ENCODE peak calls at places on chromosome 3, in four cellular contexts. One of them, this sample, is unnamed.
A peak's percentile ranks its signal among the peaks of the same experiment; 100 is the strongest.

GRCh38 chr3:126316515-126316939 is 40.7 kb downstream of the KLF15 start:
- DNase-seq in GM12878: no peak
- DNase-seq in K562: no peak
- DNase-seq in WTC11: no peak
- DNase-seq in this sample: no peak

GRCh38 chr3:169410430-169410829 is 253.1 kb downstream of the MECOM start:
- DNase-seq in GM12878: no peak
- DNase-seq in WTC11: no peak
- DNase-seq in K562: no peak
- DNase-seq in this sample: no peak

GRCh38 chr3:155983834-155984474 is 113.5 kb downstream of the GMPS start:
- DNase-seq in K562: peak; percentile 12
- DNase-seq in GM12878: no peak
- DNase-seq in WTC11: no peak
- DNase-seq in this sample: no peak

GRCh38 chr3:146953523-146954125 is 348.5 kb upstream of the PLSCR5 start:
- DNase-seq in K562: no peak
- DNase-seq in GM12878: no peak
- DNase-seq in WTC11: no peak
- DNase-seq in this sample: no peak

GRCh38 chr3:125011941-125012340 is 43.9 kb downstream of the HEG1 start:
- DNase-seq in K562: no peak
- DNase-seq in GM12878: no peak
- DNase-seq in WTC11: no peak
- DNase-seq in this sample: no peak

GRCh38 chr3:54556630-54557029 is 371.2 kb downstream of the LRTM1 start:
- DNase-seq in WTC11: no peak
- DNase-seq in K562: no peak
- DNase-seq in GM12878: no peak
- DNase-seq in this sample: no peak

GRCh38 chr3:33256249-33256648 is 21.0 kb upstream of the FBXL2 start:
- DNase-seq in GM12878: no peak
- DNase-seq in WTC11: no peak
- DNase-seq in K562: no peak
- DNase-seq in this sample: no peak

GRCh38 chr3:113051222-113051804 is 60.5 kb downstream of the GTPBP8 start:
- DNase-seq in K562: peak; percentile 62
- DNase-seq in GM12878: peak; percentile 63
- DNase-seq in WTC11: peak; percentile 90
- DNase-seq in this sample: peak; percentile 68

GRCh38 chr3:14319654-14320182 is 82.7 kb upstream of the SLC6A6 start:
- DNase-seq in GM12878: peak; percentile 72
- DNase-seq in K562: peak; percentile 96
- DNase-seq in WTC11: peak; percentile 72
- DNase-seq in this sample: peak; percentile 61

GRCh38 chr3:156151824-156152428 is 31.5 kb downstream of the KCNAB1 start:
- DNase-seq in WTC11: peak; percentile 77
- DNase-seq in GM12878: no peak
- DNase-seq in K562: peak; percentile 51
- DNase-seq in this sample: peak; percentile 68

GRCh38 chr3:112053229-112053628 is 18.7 kb downstream of the TMPRSS7 start:
- DNase-seq in K562: no peak
- DNase-seq in WTC11: no peak
- DNase-seq in GM12878: no peak
- DNase-seq in this sample: no peak

GRCh38 chr3:48555949-48556795 is 431 bp downstream of the PFKFB4 start:
- DNase-seq in WTC11: no peak
- DNase-seq in K562: peak; percentile 5
- DNase-seq in GM12878: no peak
- DNase-seq in this sample: peak; percentile 24

GRCh38 chr3:48679416-48680380 is 6.0 kb downstream of the NCKIPSD start:
- DNase-seq in K562: no peak
- DNase-seq in GM12878: no peak
- DNase-seq in WTC11: no peak
- DNase-seq in this sample: no peak

GRCh38 chr3:161444678-161445077 is 51.9 kb upstream of the OTOL1 start:
- DNase-seq in K562: no peak
- DNase-seq in WTC11: no peak
- DNase-seq in GM12878: no peak
- DNase-seq in this sample: no peak

GRCh38 chr3:128383316-128384235 is 83.1 kb downstream of the DNAJB8 start:
- DNase-seq in GM12878: no peak
- DNase-seq in WTC11: no peak
- DNase-seq in K562: peak; percentile 71
- DNase-seq in this sample: peak; percentile 91

DNA sequence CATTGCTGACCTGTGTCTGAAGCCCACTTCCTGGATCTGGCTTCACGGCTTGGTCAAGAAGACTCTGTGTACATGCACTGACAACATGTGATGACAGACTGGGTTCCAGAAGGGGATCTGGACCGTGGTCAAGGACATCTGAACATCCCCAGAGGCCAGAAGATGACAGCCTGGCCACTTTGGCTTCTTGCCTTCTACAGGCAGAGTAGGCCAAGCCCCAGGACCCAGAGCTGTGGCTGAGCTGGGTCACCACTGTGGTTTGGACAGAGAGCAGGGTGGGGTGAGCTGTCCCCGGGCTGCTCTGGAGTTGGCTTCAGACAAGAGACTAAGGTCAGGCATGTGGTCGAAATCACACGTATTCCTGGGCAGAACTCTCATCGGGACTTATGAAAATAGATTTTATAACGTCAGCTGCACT is 114.0 kb upstream of the FRMD4B start:
- DNase-seq in K562: no peak
- DNase-seq in GM12878: no peak
- DNase-seq in WTC11: no peak
- DNase-seq in this sample: no peak
- TF ChIP-seq USF1 in K562: no peak
- TF ChIP-seq USF1 in GM12878: no peak
- TF ChIP-seq USF1 in WTC11: no peak
- TF ChIP-seq USF1 in this sample: no peak

GRCh38 chr3:58034738-58035511 is 26.7 kb downstream of the FLNB start:
- DNase-seq in WTC11: no peak
- DNase-seq in K562: peak; percentile 60
- DNase-seq in GM12878: peak; percentile 96
- DNase-seq in this sample: no peak
- TF ChIP-seq USF1 in WTC11: no peak
- TF ChIP-seq USF1 in K562: peak; percentile 62
- TF ChIP-seq USF1 in GM12878: peak; percentile 68
- TF ChIP-seq USF1 in this sample: no peak

DNA sequence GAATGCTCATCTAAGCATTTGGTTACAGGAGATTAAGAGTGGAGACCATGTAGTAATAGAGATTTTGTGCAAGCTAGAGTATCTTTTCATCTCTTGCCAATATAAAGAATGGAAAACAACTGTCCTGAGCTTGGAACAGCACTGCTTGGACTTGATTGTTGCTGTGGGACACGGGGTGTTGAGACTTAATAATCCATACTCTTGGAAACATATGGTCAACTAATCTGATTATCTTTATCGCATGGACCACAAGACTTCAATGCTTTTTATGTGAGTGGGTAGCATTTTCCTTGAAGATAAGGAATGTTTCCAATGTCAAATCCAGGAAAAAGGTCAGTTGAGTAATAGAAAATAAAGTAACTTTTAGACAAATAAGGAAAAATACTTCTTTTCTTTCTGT is 806.3 kb downstream of the DIPK2A start:
- DNase-seq in GM12878: no peak
- DNase-seq in WTC11: no peak
- DNase-seq in K562: no peak
- DNase-seq in this sample: no peak
- TF ChIP-seq USF1 in GM12878: no peak
- TF ChIP-seq USF1 in WTC11: no peak
- TF ChIP-seq USF1 in K562: no peak
- TF ChIP-seq USF1 in this sample: no peak

GRCh38 chr3:184314700-184315505 is 497 bp downstream of the EIF4G1 start:
- DNase-seq in K562: peak; percentile 70
- DNase-seq in WTC11: peak; percentile 46
- DNase-seq in GM12878: no peak
- DNase-seq in this sample: peak; percentile 87
- TF ChIP-seq USF1 in K562: peak; percentile 20
- TF ChIP-seq USF1 in WTC11: no peak
- TF ChIP-seq USF1 in GM12878: no peak
- TF ChIP-seq USF1 in this sample: no peak

GRCh38 chr3:38647217-38647970 is 2.1 kb downstream of the SCN5A start:
- DNase-seq in K562: no peak
- DNase-seq in GM12878: no peak
- DNase-seq in WTC11: no peak
- DNase-seq in this sample: peak; percentile 4

GRCh38 chr3:38645601-38646000 is 3.9 kb downstream of the SCN5A start:
- DNase-seq in K562: no peak
- DNase-seq in GM12878: no peak
- DNase-seq in WTC11: no peak
- DNase-seq in this sample: no peak

GRCh38 chr3:38646062-38646461 is 3.4 kb downstream of the SCN5A start:
- DNase-seq in K562: no peak
- DNase-seq in WTC11: no peak
- DNase-seq in GM12878: no peak
- DNase-seq in this sample: peak; percentile 4

GRCh38 chr3:38648024-38648658 is 1.3 kb downstream of the SCN5A start:
- DNase-seq in K562: no peak
- DNase-seq in GM12878: no peak
- DNase-seq in WTC11: no peak
- DNase-seq in this sample: peak; percentile 8

DNA sequence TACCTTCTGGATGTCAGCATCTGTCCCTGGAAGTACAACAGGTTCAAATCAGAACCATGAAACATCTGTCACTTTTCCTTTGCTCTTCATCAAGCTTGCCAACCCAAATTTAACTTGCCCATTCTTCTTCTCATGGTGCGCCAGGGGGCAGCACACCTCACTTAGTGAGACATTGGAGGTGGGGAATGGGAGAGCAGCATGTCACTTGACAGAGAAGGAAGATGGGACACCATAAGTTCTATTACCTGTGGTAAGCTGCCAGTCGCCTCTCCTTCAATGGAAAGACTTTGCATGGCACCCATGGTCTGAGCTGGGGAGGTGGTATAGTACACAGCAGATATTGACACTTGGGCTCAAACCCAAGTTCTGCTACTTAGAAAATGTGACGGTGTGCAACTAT is 2.9 kb downstream of the SCN5A start:
- DNase-seq in WTC11: no peak
- DNase-seq in K562: peak; percentile 61
- DNase-seq in GM12878: no peak
- DNase-seq in this sample: peak; percentile 22
- TF ChIP-seq USF1 in WTC11: no peak
- TF ChIP-seq USF1 in K562: no peak
- TF ChIP-seq USF1 in GM12878: no peak
- TF ChIP-seq USF1 in this sample: no peak

GRCh38 chr3:150249776-150250175 is 158.3 kb upstream of the TSC22D2 start:
- DNase-seq in GM12878: no peak
- DNase-seq in K562: no peak
- DNase-seq in WTC11: no peak
- DNase-seq in this sample: no peak

GRCh38 chr3:150251187-150251592 is 156.9 kb upstream of the TSC22D2 start:
- DNase-seq in K562: no peak
- DNase-seq in GM12878: no peak
- DNase-seq in WTC11: no peak
- DNase-seq in this sample: no peak

GRCh38 chr3:150247456-150247855 is 160.6 kb upstream of the TSC22D2 start:
- DNase-seq in WTC11: no peak
- DNase-seq in GM12878: no peak
- DNase-seq in K562: no peak
- DNase-seq in this sample: no peak

GRCh38 chr3:150248865-150249360 is 159.2 kb upstream of the TSC22D2 start:
- DNase-seq in GM12878: no peak
- DNase-seq in WTC11: no peak
- DNase-seq in K562: no peak
- DNase-seq in this sample: no peak

GRCh38 chr3:150248116-150248864 is 159.8 kb upstream of the TSC22D2 start:
- DNase-seq in K562: no peak
- DNase-seq in GM12878: no peak
- DNase-seq in WTC11: no peak
- DNase-seq in this sample: no peak
- TF ChIP-seq USF1 in K562: no peak
- TF ChIP-seq USF1 in GM12878: no peak
- TF ChIP-seq USF1 in WTC11: no peak
- TF ChIP-seq USF1 in this sample: peak; percentile 69

DNA sequence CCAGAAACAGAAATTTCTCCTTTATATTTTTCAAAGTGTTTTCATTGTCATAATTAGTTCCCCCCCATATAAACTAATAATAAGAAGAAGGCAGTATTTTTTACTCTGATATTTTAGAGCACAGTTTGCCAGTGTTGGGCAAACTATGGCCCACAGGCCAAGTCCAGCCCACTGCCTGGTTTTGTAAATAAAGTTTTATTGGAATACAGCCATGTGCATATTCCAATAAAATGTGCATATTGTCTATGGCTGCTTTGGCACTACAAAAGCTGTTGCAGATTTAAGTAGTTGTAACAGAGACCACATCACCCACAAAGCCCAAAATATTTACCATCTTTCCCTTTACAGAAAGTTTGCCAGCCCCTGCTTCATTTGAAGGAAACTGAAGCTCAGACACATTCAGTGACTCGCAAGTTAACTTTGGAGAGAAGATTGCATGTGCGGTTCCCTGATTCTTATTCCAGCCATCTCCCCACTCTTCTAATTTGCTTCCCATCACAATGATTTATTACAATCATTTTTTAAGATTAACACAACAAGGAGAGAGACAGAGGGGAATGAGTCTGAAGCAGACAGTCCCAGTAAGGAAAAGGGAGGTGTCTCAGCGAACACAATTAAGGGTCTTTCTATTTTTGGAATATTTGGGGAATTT is 48.9 kb downstream of the RFTN1 start:
- DNase-seq in GM12878: no peak
- DNase-seq in K562: no peak
- DNase-seq in WTC11: no peak
- DNase-seq in this sample: no peak
- TF ChIP-seq USF1 in GM12878: no peak
- TF ChIP-seq USF1 in K562: no peak
- TF ChIP-seq USF1 in WTC11: no peak
- TF ChIP-seq USF1 in this sample: no peak

DNA sequence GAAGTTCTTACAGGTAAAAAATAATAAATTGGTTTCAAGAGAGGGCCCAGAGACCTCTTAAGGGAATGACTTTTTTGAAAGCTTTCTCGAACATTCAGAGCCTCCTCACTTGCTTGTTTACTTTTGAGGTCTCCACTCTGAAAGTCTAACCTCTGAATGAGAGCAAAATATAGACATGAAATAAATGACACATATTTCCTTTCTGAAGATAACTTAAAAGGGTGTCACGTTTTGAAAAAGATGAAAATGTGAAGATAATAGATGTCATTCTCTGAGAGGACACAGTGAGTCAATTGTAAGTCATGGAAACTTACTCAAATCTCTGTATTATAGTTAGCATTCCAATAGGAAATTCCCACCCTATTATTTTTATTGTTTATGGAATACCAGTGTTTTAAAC is 44.6 kb downstream of the HACD2 start:
- DNase-seq in K562: no peak
- DNase-seq in WTC11: no peak
- DNase-seq in GM12878: no peak
- DNase-seq in this sample: no peak
- TF ChIP-seq USF1 in K562: no peak
- TF ChIP-seq USF1 in WTC11: no peak
- TF ChIP-seq USF1 in GM12878: no peak
- TF ChIP-seq USF1 in this sample: no peak

This sample was measured in SK-N-SH.